ENCODE peak calls at places on chromosome 16, in nine cellular contexts. H, M, S, T, N, Z, C, F and Y are unnamed samples.

GRCh38 chr16:71883193-71883848 is 661 bp downstream of the ZNF821 start:
- DNase-seq in H (peak), M (peak), S (no peak), T (peak), N (no peak), Z (peak), C (no peak), F (peak), Y (peak)

GRCh38 chr16:14003119-14003570 is 68.0 kb upstream of the MRTFB start:
- DNase-seq in H (peak), M (peak), S (no peak), T (peak), N (peak), Z (no peak), C (no peak), F (peak), Y (peak)

GRCh38 chr16:1530883-1531637 is 2.4 kb upstream of the TMEM204 start:
- DNase-seq in H (no peak), M (no peak), S (no peak), T (no peak), N (peak), Z (no peak), C (no peak), F (no peak), Y (peak)

GRCh38 chr16:86573646-86574508 is 4.5 kb upstream of the FOXL1 start:
- DNase-seq in H (no peak), M (no peak), S (no peak), T (no peak), N (no peak), Z (no peak), C (no peak), F (no peak), Y (no peak)

GRCh38 chr16:81608515-81609209 is 164.1 kb downstream of the CMIP start:
- DNase-seq in H (no peak), M (no peak), S (no peak), T (peak), N (no peak), Z (no peak), C (no peak), F (no peak), Y (no peak)

GRCh38 chr16:17565605-17566004 is 94.8 kb upstream of the XYLT1 start:
- DNase-seq in H (no peak), M (no peak), S (no peak), T (no peak), N (no peak), Z (no peak), C (no peak), F (no peak), Y (no peak)

GRCh38 chr16:75064403-75065148 is 52.0 kb downstream of the LDHD start:
- DNase-seq in H (no peak), M (peak), S (no peak), T (no peak), N (no peak), Z (peak), C (peak), F (peak), Y (no peak)

GRCh38 chr16:57893559-57894389 is 77.2 kb downstream of the CNGB1 start:
- DNase-seq in H (no peak), M (no peak), S (no peak), T (peak), N (no peak), Z (no peak), C (no peak), F (peak), Y (no peak)

GRCh38 chr16:3824121-3824795 is 56.3 kb downstream of the CREBBP start:
- DNase-seq in H (no peak), M (no peak), S (no peak), T (no peak), N (no peak), Z (no peak), C (no peak), F (no peak), Y (no peak)

GRCh38 chr16:75406943-75407342 is 26.4 kb downstream of the CFDP1 start:
- DNase-seq in H (no peak), M (no peak), S (no peak), T (no peak), N (no peak), Z (no peak), C (no peak), F (no peak), Y (no peak)

GRCh38 chr16:23280483-23280967 is 21.6 kb upstream of the SCNN1B start:
- DNase-seq in H (peak), M (peak), S (no peak), T (no peak), N (no peak), Z (no peak), C (no peak), F (no peak), Y (no peak)

GRCh38 chr16:54177857-54178490 is 108.6 kb downstream of the IRX3 start:
- DNase-seq in H (no peak), M (peak), S (no peak), T (no peak), N (no peak), Z (no peak), C (no peak), F (no peak), Y (no peak)

GRCh38 chr16:23898682-23899430 is 63.1 kb downstream of the PRKCB start:
- DNase-seq in H (no peak), M (no peak), S (no peak), T (no peak), N (no peak), Z (no peak), C (no peak), F (no peak), Y (no peak)

GRCh38 chr16:16915771-16916170 is 536.8 kb downstream of the NPIPA7 start:
- DNase-seq in H (no peak), M (peak), S (no peak), T (no peak), N (no peak), Z (no peak), C (no peak), F (no peak), Y (no peak)

GRCh38 chr16:3030872-3031212 is 5.9 kb downstream of the BICDL2 start:
- DNase-seq in H (no peak), M (no peak), S (no peak), T (no peak), N (no peak), Z (no peak), C (no peak), F (no peak), Y (no peak)

GRCh38 chr16:72021043-72021442 is 12.5 kb downstream of the DHODH start:
- DNase-seq in H (no peak), M (no peak), S (no peak), T (no peak), N (no peak), Z (no peak), C (no peak), F (no peak), Y (no peak)

GRCh38 chr16:49961087-49961486 is 63.9 kb upstream of the CNEP1R1 start:
- DNase-seq in H (peak), M (peak), S (no peak), T (no peak), N (no peak), Z (no peak), C (no peak), F (no peak), Y (no peak)

GRCh38 chr16:54414671-54415070 is 128.1 kb upstream of the IRX3 start:
- DNase-seq in H (no peak), M (no peak), S (no peak), T (no peak), N (no peak), Z (no peak), C (no peak), F (no peak), Y (no peak)

GRCh38 chr16:34802848-34803599 is 1343.6 kb downstream of the TP53TG3F start:
- DNase-seq in H (no peak), M (no peak), S (no peak), T (no peak), N (peak), Z (no peak), C (no peak), F (no peak), Y (no peak)

GRCh38 chr16:57349212-57350031 is 9.2 kb upstream of the CCL22 start:
- DNase-seq in H (no peak), M (no peak), S (no peak), T (no peak), N (no peak), Z (peak), C (no peak), F (peak), Y (no peak)

GRCh38 chr16:11358531-11358930 is 13.3 kb downstream of the RMI2 start:
- DNase-seq in H (no peak), M (no peak), S (no peak), T (no peak), N (no peak), Z (no peak), C (no peak), F (no peak), Y (no peak)

GRCh38 chr16:57637020-57637419 is 8.6 kb downstream of the ADGRG1 start:
- DNase-seq in H (no peak), M (no peak), S (no peak), T (no peak), N (no peak), Z (no peak), C (no peak), F (no peak), Y (no peak)

GRCh38 chr16:56363781-56364565 is 61.4 kb downstream of the AMFR start:
- DNase-seq in H (no peak), M (no peak), S (no peak), T (no peak), N (no peak), Z (no peak), C (no peak), F (no peak), Y (peak)

GRCh38 chr16:81275795-81276194 is 37.3 kb downstream of the BCO1 start:
- DNase-seq in H (no peak), M (no peak), S (no peak), T (no peak), N (no peak), Z (no peak), C (no peak), F (no peak), Y (no peak)

GRCh38 chr16:12320298-12320706 is 343.8 kb downstream of the SNX29 start:
- DNase-seq in H (peak), M (no peak), S (no peak), T (peak), N (no peak), Z (no peak), C (no peak), F (no peak), Y (no peak)

GRCh38 chr16:4293181-4293716 is 20.4 kb upstream of the TFAP4 start:
- DNase-seq in H (no peak), M (no peak), S (no peak), T (no peak), N (no peak), Z (no peak), C (no peak), F (no peak), Y (no peak)

GRCh38 chr16:75074920-75075687 is 41.5 kb downstream of the LDHD start:
- DNase-seq in H (no peak), M (no peak), S (no peak), T (no peak), N (no peak), Z (peak), C (no peak), F (peak), Y (no peak)

GRCh38 chr16:29154676-29155121 is 169.8 kb downstream of the LAT start:
- DNase-seq in H (no peak), M (no peak), S (no peak), T (no peak), N (no peak), Z (no peak), C (no peak), F (no peak), Y (peak)

GRCh38 chr16:27472091-27473020 is 70.4 kb downstream of the IL21R start:
- DNase-seq in H (no peak), M (no peak), S (no peak), T (no peak), N (no peak), Z (no peak), C (no peak), F (no peak), Y (no peak)

GRCh38 chr16:56667581-56668571 is at the start of gene MT1G:
- DNase-seq in H (no peak), M (peak), S (peak), T (no peak), N (peak), Z (peak), C (no peak), F (peak), Y (peak)

GRCh38 chr16:57061084-57061905 is 31.1 kb upstream of the CPNE2 start:
- DNase-seq in H (peak), M (no peak), S (no peak), T (no peak), N (peak), Z (no peak), C (no peak), F (peak), Y (peak)

GRCh38 chr16:85611205-85611454 is 2.0 kb upstream of the GSE1 start:
- DNase-seq in H (no peak), M (no peak), S (no peak), T (no peak), N (peak), Z (no peak), C (no peak), F (no peak), Y (peak)

GRCh38 chr16:54334208-54334607 is 47.6 kb upstream of the IRX3 start:
- DNase-seq in H (no peak), M (no peak), S (no peak), T (no peak), N (no peak), Z (no peak), C (no peak), F (no peak), Y (no peak)

GRCh38 chr16:86092586-86093480 is 193.9 kb downstream of the IRF8 start:
- DNase-seq in H (no peak), M (no peak), S (no peak), T (no peak), N (no peak), Z (no peak), C (no peak), F (no peak), Y (no peak)

GRCh38 chr16:4839942-4840341 is 7.1 kb downstream of the GLYR1 start:
- DNase-seq in H (no peak), M (no peak), S (no peak), T (no peak), N (no peak), Z (no peak), C (no peak), F (no peak), Y (no peak)

GRCh38 chr16:85697441-85697840 is 8.7 kb upstream of the GINS2 start:
- DNase-seq in H (peak), M (peak), S (peak), T (no peak), N (no peak), Z (no peak), C (no peak), F (no peak), Y (no peak)